ENCODE peak calls at places on chromosomes 13 and 19, in seven cellular contexts. N is IMR-90, Q is mucosa of descending colon, D is progenitor cell of endocrine pancreas, X is Calu3, Z is heart left ventricle, I is fibroblast of villous mesenchyme. S is an unnamed sample.

GRCh38 chr13:67238277-67238859 is 8.2 kb upstream of the PCDH9 start:
- DNase-seq in N (peak; percentile 36), Q (no peak), D (no peak), X (no peak), Z (no peak), I (peak; percentile 28), S (peak; percentile 67)

GRCh38 chr19:33005440-33005839 is 33.4 kb downstream of the FAAP24 start:
- DNase-seq in N (no peak), Q (no peak), D (no peak), X (peak; percentile 32), Z (no peak), I (no peak), S (no peak)

GRCh38 chr13:101520672-101521071 is 68.2 kb downstream of the ITGBL1 start:
- DNase-seq in N (peak; percentile 86), Q (peak; percentile 4), D (no peak), X (no peak), Z (no peak), I (peak; percentile 67), S (peak; percentile 64)

GRCh38 chr13:26377038-26377437 is 123.1 kb downstream of the CDK8 start:
- DNase-seq in N (peak; percentile 3), Q (no peak), D (no peak), X (peak; percentile 2), Z (no peak), I (peak; percentile 13), S (peak; percentile 11)

GRCh38 chr19:29878973-29879654 is 62.9 kb upstream of the URI1 start:
- DNase-seq in N (peak; percentile 10), Q (no peak), D (no peak), X (peak; percentile 12), Z (no peak), I (no peak), S (peak; percentile 52)

GRCh38 chr13:112852392-112852791 is 116.6 kb upstream of the MCF2L start:
- DNase-seq in N (no peak), Q (no peak), D (no peak), X (no peak), Z (no peak), I (no peak), S (no peak)

GRCh38 chr19:13521066-13521465 is 14.8 kb upstream of the CACNA1A start:
- DNase-seq in N (peak; percentile 24), Q (no peak), D (no peak), X (no peak), Z (no peak), I (no peak), S (no peak)

GRCh38 chr19:18777725-18778389 is 13.2 kb downstream of the COMP start:
- DNase-seq in N (no peak), Q (no peak), D (no peak), X (no peak), Z (no peak), I (no peak), S (no peak)

GRCh38 chr13:52738719-52739467 is 727 bp downstream of the CNMD start:
- DNase-seq in N (no peak), Q (peak; percentile 3), D (peak; percentile 63), X (no peak), Z (no peak), I (peak; percentile 3), S (no peak)

GRCh38 chr13:24511019-24511823 is 1.4 kb downstream of the PARP4 start:
- DNase-seq in N (peak; percentile 91), Q (peak; percentile 61), D (no peak), X (peak; percentile 60), Z (no peak), I (peak; percentile 91), S (peak; percentile 78)

GRCh38 chr13:24270639-24271131 is 38.7 kb upstream of the C1QTNF9 start:
- DNase-seq in N (peak; percentile 47), Q (peak; percentile 63), D (no peak), X (peak; percentile 31), Z (peak; percentile 72), I (peak; percentile 64), S (peak; percentile 61)

GRCh38 chr19:681029-681626 is 4.9 kb downstream of the FSTL3 start:
- DNase-seq in N (no peak), Q (peak; percentile 91), D (no peak), X (peak; percentile 81), Z (peak; percentile 89), I (no peak), S (no peak)

GRCh38 chr13:35693142-35693784 is 216.8 kb upstream of the MAB21L1 start:
- DNase-seq in N (peak; percentile 48), Q (no peak), D (no peak), X (no peak), Z (no peak), I (no peak), S (no peak)

GRCh38 chr13:73058432-73058740 is 419 bp upstream of the KLF5 start:
- DNase-seq in N (no peak), Q (no peak), D (no peak), X (no peak), Z (no peak), I (no peak), S (no peak)

GRCh38 chr13:73058741-73059459 is at the start of gene KLF5:
- DNase-seq in N (peak; percentile 89), Q (peak; percentile 99), D (peak; percentile 100), X (peak; percentile 92), Z (peak; percentile 95), I (peak; percentile 95), S (peak; percentile 81)

GRCh38 chr13:73060251-73061160 is 1.7 kb downstream of the KLF5 start:
- DNase-seq in N (peak; percentile 82), Q (peak; percentile 48), D (no peak), X (no peak), Z (peak; percentile 29), I (peak; percentile 69), S (peak; percentile 81)

GRCh38 chr13:73061478-73062275 is 2.9 kb downstream of the KLF5 start:
- DNase-seq in N (no peak), Q (peak; percentile 61), D (no peak), X (no peak), Z (no peak), I (peak; percentile 37), S (no peak)

DNA sequence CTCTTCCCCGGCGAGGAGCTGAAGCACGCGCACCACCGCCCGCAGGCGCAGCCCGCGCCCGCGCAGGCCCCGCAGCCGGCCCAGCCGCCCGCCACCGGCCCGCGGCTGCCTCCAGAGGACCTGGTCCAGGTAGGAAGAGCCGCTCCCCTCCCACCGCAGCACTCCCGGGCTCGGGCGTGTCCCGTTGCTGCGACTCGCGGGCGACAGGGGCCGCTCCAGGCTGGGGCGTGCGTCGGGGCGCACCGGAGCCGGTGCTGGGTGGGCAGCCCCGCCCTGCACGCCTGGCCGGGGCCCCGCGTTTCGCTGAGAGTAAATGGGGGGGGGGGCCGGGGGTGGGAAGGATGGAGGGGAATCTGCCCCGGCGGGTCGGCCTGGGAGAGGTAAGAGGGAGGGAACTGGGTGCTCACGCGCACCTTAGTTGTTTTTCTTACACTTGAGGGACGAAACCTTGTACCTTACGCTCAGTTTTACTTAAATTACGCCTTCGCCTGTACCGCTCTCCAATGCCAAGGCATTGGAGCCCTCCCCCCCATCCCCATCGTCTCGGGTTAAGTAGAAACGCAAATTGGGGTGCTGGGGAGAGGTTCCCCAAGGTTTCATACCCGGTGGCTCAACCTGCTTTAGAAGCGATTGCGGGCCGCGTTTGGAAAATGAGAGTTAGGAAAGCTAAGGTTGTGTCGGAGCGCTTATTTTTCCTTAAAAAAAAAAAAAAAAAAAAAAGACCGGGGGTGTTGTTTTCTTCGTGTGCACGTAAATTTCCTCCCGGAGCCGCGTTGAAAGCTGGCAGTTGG is 850 bp downstream of the KLF5 start:
- DNase-seq in N (peak; percentile 10), Q (no peak), D (peak; percentile 63), X (no peak), Z (peak; percentile 40), I (no peak), S (no peak)
- TF ChIP-seq CTCF in N (peak; percentile 28), Q (no peak), D (peak; percentile 48), X (no peak), Z (no peak), I (no peak), S (no peak)

DNA sequence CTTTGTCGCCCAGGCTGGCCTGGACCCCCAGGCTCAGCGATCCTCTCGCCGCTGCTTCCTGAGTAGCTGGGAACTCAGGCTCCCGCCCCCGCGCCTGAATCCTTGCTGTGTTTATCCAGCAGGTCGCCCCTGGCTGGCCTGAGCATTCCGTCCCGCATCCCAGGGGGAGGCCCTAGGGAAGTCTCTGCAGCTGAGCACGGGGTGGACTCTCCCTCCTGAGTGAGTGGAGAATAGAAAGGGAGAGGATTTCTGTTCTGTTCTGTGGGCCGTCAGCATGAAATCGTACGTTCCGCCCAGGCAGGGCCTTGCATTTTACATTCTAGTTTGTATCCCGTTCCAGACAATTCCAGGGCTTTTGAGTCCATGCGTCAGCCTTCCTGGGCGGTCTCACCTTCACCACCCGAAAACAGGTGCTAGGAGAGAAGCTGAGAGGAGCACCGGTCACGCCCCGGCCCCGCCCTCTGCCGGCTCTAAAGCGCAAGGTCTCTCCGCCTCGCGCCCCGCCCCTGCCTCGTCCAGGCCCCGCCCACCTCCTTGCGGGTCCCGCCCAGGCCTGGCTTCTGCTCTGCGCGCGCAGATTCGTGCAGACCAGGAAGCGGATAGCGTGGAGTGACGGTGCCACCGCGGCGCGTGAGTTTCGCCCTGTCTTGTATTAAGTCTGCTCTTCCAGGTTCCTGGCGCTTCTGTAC is at the start of gene ZNF761:
- DNase-seq in N (peak; percentile 86), Q (peak; percentile 99), D (peak; percentile 99), X (peak; percentile 95), Z (peak; percentile 95), I (peak; percentile 93), S (peak; percentile 82)
- TF ChIP-seq CTCF in N (peak; percentile 32), Q (peak; percentile 23), D (peak; percentile 39), X (peak; percentile 51), Z (peak; percentile 53), I (peak; percentile 55), S (peak; percentile 61)

DNA sequence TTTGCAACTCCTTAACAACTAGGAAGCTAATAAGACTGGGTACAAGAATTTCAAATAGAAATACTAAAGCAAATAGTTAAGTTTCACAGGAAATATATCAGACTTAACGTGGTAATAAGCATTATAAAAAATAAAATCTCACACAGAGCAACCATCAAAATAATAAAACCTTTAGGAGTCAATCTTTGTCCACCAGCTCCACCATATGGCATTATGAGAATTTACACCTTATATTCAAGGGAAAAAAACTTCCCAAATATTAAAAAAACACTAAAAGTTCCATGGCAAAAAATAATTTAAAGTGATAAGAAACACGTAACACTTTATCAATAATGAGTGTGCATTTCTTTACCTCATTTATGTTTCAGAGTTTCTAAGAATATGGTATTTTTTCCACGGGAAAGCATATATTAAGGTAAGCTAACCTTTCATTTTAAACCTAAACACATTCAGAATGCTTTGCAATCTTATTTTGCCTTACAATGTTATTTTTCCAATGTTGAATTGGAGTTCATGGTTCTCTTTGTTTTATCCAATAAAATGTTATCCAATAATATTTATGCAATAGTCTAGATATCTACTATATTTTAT is 423.2 kb upstream of the SGCG start:
- DNase-seq in N (peak; percentile 7), Q (no peak), D (no peak), X (no peak), Z (no peak), I (peak; percentile 23), S (peak; percentile 7)
- TF ChIP-seq CTCF in N (peak; percentile 53), Q (no peak), D (peak; percentile 72), X (no peak), Z (peak; percentile 53), I (peak; percentile 38), S (peak; percentile 6)

DNA sequence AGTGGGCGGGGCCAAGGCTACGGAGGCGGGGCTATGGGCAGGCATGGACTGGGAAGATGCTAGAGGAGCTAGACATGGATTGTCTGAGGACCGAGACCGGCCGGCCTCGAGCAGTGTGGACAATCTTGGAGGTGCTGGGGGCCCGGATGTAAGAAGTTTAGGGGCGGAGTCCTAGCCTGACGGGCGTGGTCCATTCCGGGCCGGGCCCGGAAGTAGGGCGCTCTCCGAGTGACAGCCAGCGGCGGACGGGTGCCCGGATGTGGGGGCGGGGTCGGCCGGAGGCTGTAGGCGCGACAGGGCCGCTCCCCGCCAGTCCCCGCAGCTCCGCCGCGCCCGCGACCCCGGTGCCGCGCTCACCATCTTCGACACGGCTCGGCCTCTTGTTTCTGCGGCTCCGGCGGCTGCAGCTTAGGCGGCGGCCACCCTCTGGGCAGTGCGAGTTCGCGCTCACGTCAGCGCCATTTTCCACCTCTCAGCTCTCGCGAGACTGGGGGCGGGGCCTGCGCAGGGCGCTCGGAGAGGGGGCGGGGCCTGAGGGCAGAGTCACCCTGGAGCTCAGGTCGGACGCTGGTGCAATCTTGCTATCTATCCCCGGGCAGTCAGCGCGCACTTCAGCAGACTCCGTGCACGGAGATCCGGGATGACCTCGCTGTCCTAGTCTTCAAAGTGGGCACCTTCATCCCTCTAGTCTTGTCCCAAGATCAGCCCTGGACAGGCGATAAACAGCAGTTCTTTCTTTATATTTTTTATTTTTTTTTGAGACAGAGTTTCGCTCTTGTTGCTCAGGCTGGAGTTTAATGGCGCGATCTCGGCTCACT is at the start of gene ZNF414:
- DNase-seq in N (peak; percentile 95), Q (peak; percentile 98), D (peak; percentile 93), X (peak; percentile 93), Z (peak; percentile 97), I (peak; percentile 97), S (peak; percentile 95)
- TF ChIP-seq CTCF in N (no peak), Q (no peak), D (no peak), X (no peak), Z (no peak), I (no peak), S (no peak)

S was measured in fibroblast of the aortic adventitia.